ENCODE peak calls at places on chromosome 17, in eight cellular contexts. One of them, this sample, is unnamed.

GRCh38 chr17:75864448-75864871 is 9.3 kb upstream of the WBP2 start:
- DNase-seq in body of pancreas: peak
- DNase-seq in prostate gland: no peak
- DNase-seq in HL-60: no peak
- DNase-seq in neural crest cell: no peak
- DNase-seq in upper lobe of right lung: peak
- DNase-seq in neural progenitor cell: peak
- DNase-seq in transverse colon: peak
- DNase-seq in this sample: no peak

GRCh38 chr17:34300652-34301390 is 15.3 kb downstream of the CCL11 start:
- DNase-seq in body of pancreas: no peak
- DNase-seq in prostate gland: no peak
- DNase-seq in HL-60: no peak
- DNase-seq in neural crest cell: no peak
- DNase-seq in upper lobe of right lung: no peak
- DNase-seq in neural progenitor cell: no peak
- DNase-seq in transverse colon: no peak
- DNase-seq in this sample: no peak

GRCh38 chr17:19943026-19943425 is 34.6 kb downstream of the AKAP10 start:
- DNase-seq in body of pancreas: no peak
- DNase-seq in prostate gland: no peak
- DNase-seq in HL-60: no peak
- DNase-seq in neural crest cell: no peak
- DNase-seq in upper lobe of right lung: no peak
- DNase-seq in neural progenitor cell: peak
- DNase-seq in transverse colon: no peak
- DNase-seq in this sample: no peak

GRCh38 chr17:78910885-78911284 is 7.9 kb upstream of the CEP295NL start:
- DNase-seq in body of pancreas: peak
- DNase-seq in prostate gland: no peak
- DNase-seq in HL-60: peak
- DNase-seq in neural crest cell: no peak
- DNase-seq in upper lobe of right lung: no peak
- DNase-seq in neural progenitor cell: no peak
- DNase-seq in transverse colon: no peak
- DNase-seq in this sample: peak

GRCh38 chr17:65020284-65020683 is 36.3 kb downstream of the GNA13 start:
- DNase-seq in body of pancreas: no peak
- DNase-seq in prostate gland: no peak
- DNase-seq in HL-60: peak
- DNase-seq in neural crest cell: no peak
- DNase-seq in upper lobe of right lung: no peak
- DNase-seq in neural progenitor cell: no peak
- DNase-seq in transverse colon: no peak
- DNase-seq in this sample: peak

GRCh38 chr17:4539576-4540223 is 15.5 kb downstream of the MYBBP1A start:
- DNase-seq in body of pancreas: no peak
- DNase-seq in prostate gland: no peak
- DNase-seq in HL-60: no peak
- DNase-seq in neural crest cell: no peak
- DNase-seq in upper lobe of right lung: no peak
- DNase-seq in neural progenitor cell: no peak
- DNase-seq in transverse colon: no peak
- DNase-seq in this sample: no peak

GRCh38 chr17:83007504-83008475 is 71.6 kb upstream of the METRNL start:
- DNase-seq in body of pancreas: no peak
- DNase-seq in prostate gland: no peak
- DNase-seq in HL-60: no peak
- DNase-seq in neural crest cell: no peak
- DNase-seq in upper lobe of right lung: no peak
- DNase-seq in neural progenitor cell: peak
- DNase-seq in transverse colon: no peak
- DNase-seq in this sample: no peak

GRCh38 chr17:45296003-45296832 is 20.6 kb downstream of the MAP3K14 start:
- DNase-seq in body of pancreas: no peak
- DNase-seq in prostate gland: no peak
- DNase-seq in HL-60: peak
- DNase-seq in neural crest cell: no peak
- DNase-seq in upper lobe of right lung: no peak
- DNase-seq in neural progenitor cell: no peak
- DNase-seq in transverse colon: peak
- DNase-seq in this sample: peak

GRCh38 chr17:45087496-45087975 is 26.4 kb downstream of the NMT1 start:
- DNase-seq in body of pancreas: no peak
- DNase-seq in prostate gland: peak
- DNase-seq in HL-60: no peak
- DNase-seq in neural crest cell: no peak
- DNase-seq in upper lobe of right lung: no peak
- DNase-seq in neural progenitor cell: no peak
- DNase-seq in transverse colon: peak
- DNase-seq in this sample: no peak

GRCh38 chr17:17890773-17891759 is 54.3 kb upstream of the SREBF1 start:
- DNase-seq in body of pancreas: peak
- DNase-seq in prostate gland: no peak
- DNase-seq in HL-60: no peak
- DNase-seq in neural crest cell: peak
- DNase-seq in upper lobe of right lung: peak
- DNase-seq in neural progenitor cell: peak
- DNase-seq in transverse colon: peak
- DNase-seq in this sample: no peak

DNA sequence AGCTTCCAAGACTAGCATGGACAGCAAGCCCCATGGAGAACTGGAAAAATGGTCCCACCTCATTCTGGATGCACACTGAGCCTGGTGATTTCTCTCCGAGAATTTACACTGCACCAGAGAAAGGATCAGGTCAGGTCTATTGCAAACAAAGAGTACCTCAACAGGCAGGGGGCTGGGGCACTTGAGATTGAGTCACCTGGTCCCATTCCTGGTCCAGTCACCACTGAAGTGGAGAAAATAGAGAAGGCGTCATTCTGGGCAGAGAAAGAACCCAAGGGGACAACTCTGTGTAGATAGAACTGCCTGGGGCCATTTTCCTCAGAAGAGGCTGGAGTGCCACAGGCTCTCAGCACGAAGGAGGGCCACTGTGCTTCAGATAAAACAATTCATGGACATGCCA is 38.4 kb downstream of the CENPV start:
- DNase-seq in body of pancreas: no peak
- DNase-seq in prostate gland: no peak
- DNase-seq in HL-60: no peak
- DNase-seq in neural crest cell: no peak
- DNase-seq in upper lobe of right lung: no peak
- DNase-seq in neural progenitor cell: no peak
- DNase-seq in transverse colon: no peak
- DNase-seq in this sample: no peak
- TF ChIP-seq CTCF in body of pancreas: no peak
- TF ChIP-seq CTCF in prostate gland: no peak
- TF ChIP-seq CTCF in HL-60: no peak
- TF ChIP-seq CTCF in neural crest cell: no peak
- TF ChIP-seq CTCF in upper lobe of right lung: no peak
- TF ChIP-seq CTCF in neural progenitor cell: no peak
- TF ChIP-seq CTCF in transverse colon: no peak
- TF ChIP-seq CTCF in this sample: no peak

GRCh38 chr17:7841309-7841621 is 7.2 kb downstream of the KDM6B start:
- DNase-seq in body of pancreas: no peak
- DNase-seq in prostate gland: no peak
- DNase-seq in HL-60: no peak
- DNase-seq in neural crest cell: no peak
- DNase-seq in upper lobe of right lung: no peak
- DNase-seq in neural progenitor cell: no peak
- DNase-seq in transverse colon: no peak
- DNase-seq in this sample: no peak

GRCh38 chr17:7842380-7842949 is 8.4 kb downstream of the KDM6B start:
- DNase-seq in body of pancreas: peak
- DNase-seq in prostate gland: peak
- DNase-seq in HL-60: no peak
- DNase-seq in neural crest cell: no peak
- DNase-seq in upper lobe of right lung: peak
- DNase-seq in neural progenitor cell: peak
- DNase-seq in transverse colon: peak
- DNase-seq in this sample: peak

GRCh38 chr17:7840875-7841274 is 6.9 kb downstream of the KDM6B start:
- DNase-seq in body of pancreas: no peak
- DNase-seq in prostate gland: no peak
- DNase-seq in HL-60: no peak
- DNase-seq in neural crest cell: no peak
- DNase-seq in upper lobe of right lung: no peak
- DNase-seq in neural progenitor cell: no peak
- DNase-seq in transverse colon: no peak
- DNase-seq in this sample: peak

GRCh38 chr17:7842950-7843535 is 9.0 kb downstream of the KDM6B start:
- DNase-seq in body of pancreas: peak
- DNase-seq in prostate gland: peak
- DNase-seq in HL-60: peak
- DNase-seq in neural crest cell: no peak
- DNase-seq in upper lobe of right lung: peak
- DNase-seq in neural progenitor cell: peak
- DNase-seq in transverse colon: peak
- DNase-seq in this sample: peak

DNA sequence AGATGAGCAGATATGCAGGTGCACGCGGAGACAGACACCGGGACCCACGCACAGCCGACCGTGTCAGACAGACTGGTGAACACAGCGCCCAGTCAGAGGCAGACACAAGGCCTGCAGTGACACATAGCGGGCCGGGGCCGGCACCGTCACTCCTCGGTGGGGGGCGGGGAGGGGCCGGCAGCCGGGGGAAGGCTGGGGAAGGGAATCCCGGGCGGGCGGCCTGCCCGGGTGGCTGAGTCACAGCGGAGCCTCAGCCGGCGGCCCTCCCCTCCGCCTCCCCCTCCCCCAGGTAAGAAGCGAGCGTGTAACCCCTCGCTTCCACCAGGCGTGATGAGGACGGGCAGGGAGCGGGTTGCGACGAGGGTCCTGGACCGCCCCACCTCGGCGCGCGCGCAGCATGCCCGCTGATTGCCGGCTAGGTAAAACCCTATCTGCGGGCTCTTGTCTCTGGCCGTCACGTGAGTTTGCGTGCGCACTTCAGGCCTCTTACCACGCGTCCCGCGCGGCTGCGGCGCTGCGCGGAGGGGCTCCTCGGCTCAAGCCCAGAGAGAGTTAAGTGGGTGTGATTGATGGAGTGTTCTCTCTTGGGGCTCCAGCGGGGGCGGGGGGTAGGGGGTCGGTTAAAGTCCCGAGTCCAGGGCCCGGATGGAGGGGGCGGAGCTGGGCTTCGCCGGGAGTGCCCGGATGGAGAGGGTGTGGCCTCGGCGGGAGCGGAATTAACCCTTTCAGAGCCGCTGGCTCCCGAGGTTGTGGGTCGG is 7.8 kb downstream of the KDM6B start:
- DNase-seq in body of pancreas: peak
- DNase-seq in prostate gland: peak
- DNase-seq in HL-60: no peak
- DNase-seq in neural crest cell: peak
- DNase-seq in upper lobe of right lung: peak
- DNase-seq in neural progenitor cell: peak
- DNase-seq in transverse colon: peak
- DNase-seq in this sample: peak
- TF ChIP-seq CTCF in body of pancreas: peak
- TF ChIP-seq CTCF in prostate gland: peak
- TF ChIP-seq CTCF in HL-60: no peak
- TF ChIP-seq CTCF in neural crest cell: peak
- TF ChIP-seq CTCF in upper lobe of right lung: peak
- TF ChIP-seq CTCF in neural progenitor cell: peak
- TF ChIP-seq CTCF in transverse colon: no peak
- TF ChIP-seq CTCF in this sample: peak

GRCh38 chr17:56231693-56232092 is 78.4 kb downstream of the ANKFN1 start:
- DNase-seq in body of pancreas: no peak
- DNase-seq in prostate gland: no peak
- DNase-seq in HL-60: no peak
- DNase-seq in neural crest cell: no peak
- DNase-seq in upper lobe of right lung: no peak
- DNase-seq in neural progenitor cell: no peak
- DNase-seq in transverse colon: no peak
- DNase-seq in this sample: no peak
- TF ChIP-seq CTCF in body of pancreas: no peak
- TF ChIP-seq CTCF in prostate gland: no peak
- TF ChIP-seq CTCF in HL-60: no peak
- TF ChIP-seq CTCF in neural crest cell: no peak
- TF ChIP-seq CTCF in upper lobe of right lung: no peak
- TF ChIP-seq CTCF in neural progenitor cell: peak
- TF ChIP-seq CTCF in transverse colon: no peak
- TF ChIP-seq CTCF in this sample: no peak

GRCh38 chr17:36592711-36593321 is 1.1 kb downstream of the DHRS11 start:
- DNase-seq in body of pancreas: no peak
- DNase-seq in prostate gland: no peak
- DNase-seq in HL-60: no peak
- DNase-seq in neural crest cell: no peak
- DNase-seq in upper lobe of right lung: no peak
- DNase-seq in neural progenitor cell: no peak
- DNase-seq in transverse colon: peak
- DNase-seq in this sample: no peak

GRCh38 chr17:36590082-36590481 is 1.6 kb upstream of the DHRS11 start:
- DNase-seq in body of pancreas: no peak
- DNase-seq in prostate gland: no peak
- DNase-seq in HL-60: peak
- DNase-seq in neural crest cell: no peak
- DNase-seq in upper lobe of right lung: no peak
- DNase-seq in neural progenitor cell: no peak
- DNase-seq in transverse colon: no peak
- DNase-seq in this sample: no peak

GRCh38 chr17:36592316-36592710 is 634 bp downstream of the DHRS11 start:
- DNase-seq in body of pancreas: peak
- DNase-seq in prostate gland: no peak
- DNase-seq in HL-60: no peak
- DNase-seq in neural crest cell: no peak
- DNase-seq in upper lobe of right lung: no peak
- DNase-seq in neural progenitor cell: peak
- DNase-seq in transverse colon: peak
- DNase-seq in this sample: no peak

GRCh38 chr17:36593651-36594316 is 2.1 kb downstream of the DHRS11 start:
- DNase-seq in body of pancreas: no peak
- DNase-seq in prostate gland: no peak
- DNase-seq in HL-60: no peak
- DNase-seq in neural crest cell: no peak
- DNase-seq in upper lobe of right lung: peak
- DNase-seq in neural progenitor cell: no peak
- DNase-seq in transverse colon: peak
- DNase-seq in this sample: no peak

DNA sequence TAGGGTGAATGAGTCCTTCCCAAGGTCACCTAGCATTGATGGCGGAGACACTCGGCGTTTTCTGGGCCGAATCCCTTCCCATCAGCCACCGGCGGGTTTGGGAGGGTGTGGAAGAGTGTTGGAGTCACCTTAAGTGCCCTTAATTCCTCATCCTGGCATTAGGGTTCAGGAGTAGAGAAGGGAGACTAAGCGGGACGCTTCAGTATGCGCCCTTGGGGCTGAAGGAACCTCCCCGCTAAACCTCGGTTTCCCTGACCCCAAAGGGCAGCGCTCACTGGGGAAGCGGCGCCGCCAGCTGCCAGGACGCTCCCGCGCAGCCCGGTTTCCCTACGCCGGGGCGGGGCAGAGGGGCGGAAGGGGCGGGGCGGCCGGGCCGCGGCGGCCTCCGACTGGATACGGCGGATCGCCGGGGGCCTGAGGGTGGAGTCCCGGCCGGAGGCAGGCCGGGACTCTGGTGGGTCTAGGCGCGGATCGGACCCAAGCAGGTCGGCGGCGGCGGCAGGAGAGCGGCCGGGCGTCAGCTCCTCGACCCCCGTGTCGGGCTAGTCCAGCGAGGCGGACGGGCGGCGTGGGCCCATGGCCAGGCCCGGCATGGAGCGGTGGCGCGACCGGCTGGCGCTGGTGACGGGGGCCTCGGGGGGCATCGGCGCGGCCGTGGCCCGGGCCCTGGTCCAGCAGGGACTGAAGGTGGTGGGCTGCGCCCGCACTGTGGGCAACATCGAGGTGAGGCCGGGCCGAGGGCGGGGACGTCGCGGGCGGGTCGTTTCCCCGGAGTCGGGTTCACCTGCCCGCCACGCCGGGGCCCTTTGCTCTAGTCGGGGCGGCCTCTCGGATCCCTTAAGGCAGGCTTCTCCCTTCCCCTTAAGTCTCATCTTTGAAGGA is at the start of gene DHRS11:
- DNase-seq in body of pancreas: peak
- DNase-seq in prostate gland: peak
- DNase-seq in HL-60: peak
- DNase-seq in neural crest cell: peak
- DNase-seq in upper lobe of right lung: peak
- DNase-seq in neural progenitor cell: peak
- DNase-seq in transverse colon: peak
- DNase-seq in this sample: peak
- TF ChIP-seq CTCF in body of pancreas: peak
- TF ChIP-seq CTCF in prostate gland: peak
- TF ChIP-seq CTCF in HL-60: no peak
- TF ChIP-seq CTCF in neural crest cell: no peak
- TF ChIP-seq CTCF in upper lobe of right lung: peak
- TF ChIP-seq CTCF in neural progenitor cell: no peak
- TF ChIP-seq CTCF in transverse colon: no peak
- TF ChIP-seq CTCF in this sample: no peak